ENCODE peak calls at places on chromosome 6, in ten cellular contexts. V is OCI-LY7; C is mammary epithelial cell; L is CD8-positive, alpha-beta T cell; Y is heart right ventricle; N is Peyer's patch; B is breast epithelium; F is IMR-90; U is transverse colon; E is SK-N-SH. M is an unnamed sample. For H3K4me1, the result is how much of the 10 kb centered on the place peaks cover.

GRCh38 chr6:33317418-33317667 is 201 bp downstream of the ZBTB22 start:
- DNase-seq in F (no peak), C (no peak), E (peak), V (no peak), N (no peak), Y (no peak), U (no peak), B (no peak), L (no peak), M (no peak)

GRCh38 chr6:109769213-109769612 is 78.1 kb downstream of the FIG4 start:
- DNase-seq in B (no peak), Y (no peak), U (no peak), N (no peak), C (no peak), F (no peak), L (no peak), E (no peak), V (peak), M (no peak)

GRCh38 chr6:81985191-81985590 is 232.7 kb upstream of the TENT5A start:
- DNase-seq in F (peak), U (no peak), V (no peak), L (no peak), Y (no peak), E (no peak), N (no peak), C (no peak), B (no peak), M (no peak)

GRCh38 chr6:122416825-122417224 is 17.4 kb downstream of the HSF2 start:
- DNase-seq in B (no peak), E (no peak), V (no peak), N (no peak), C (no peak), L (no peak), Y (no peak), F (no peak), U (no peak), M (no peak)

GRCh38 chr6:109461733-109462526 is 6.4 kb upstream of the MICAL1 start:
- DNase-seq in E (no peak), B (no peak), C (peak), V (no peak), U (no peak), L (no peak), Y (no peak), N (no peak), F (no peak), M (no peak)

GRCh38 chr6:17884501-17885039 is 102.9 kb downstream of the KIF13A start:
- DNase-seq in Y (no peak), F (no peak), E (no peak), N (no peak), U (no peak), B (no peak), C (no peak), V (no peak), L (no peak), M (no peak)

GRCh38 chr6:17354700-17355403 is 38.5 kb upstream of the CAP2 start:
- DNase-seq in U (no peak), V (peak), N (no peak), L (no peak), B (no peak), F (peak), E (no peak), C (no peak), Y (no peak), M (no peak)

GRCh38 chr6:79949235-79949634 is 1.9 kb upstream of the ELOVL4 start:
- DNase-seq in N (peak), C (peak), Y (no peak), B (no peak), L (peak), E (peak), V (peak), F (peak), U (peak), M (peak)

GRCh38 chr6:74534485-74535211 is 671.2 kb downstream of the COL12A1 start:
- DNase-seq in V (no peak), F (peak), U (no peak), C (peak), L (no peak), Y (no peak), N (no peak), B (no peak), E (no peak), M (no peak)

GRCh38 chr6:53315086-53315724 is 33.5 kb downstream of the ELOVL5 start:
- DNase-seq in V (no peak), C (no peak), U (no peak), Y (no peak), N (no peak), F (no peak), L (no peak), E (no peak), B (no peak), M (no peak)
- H3K4me1 ChIP-seq in V (half or more), C (under half), U (under half), Y (half or more), N (under half), F (under half), L (under half), E (under half), B (under half), M (half or more)

DNA sequence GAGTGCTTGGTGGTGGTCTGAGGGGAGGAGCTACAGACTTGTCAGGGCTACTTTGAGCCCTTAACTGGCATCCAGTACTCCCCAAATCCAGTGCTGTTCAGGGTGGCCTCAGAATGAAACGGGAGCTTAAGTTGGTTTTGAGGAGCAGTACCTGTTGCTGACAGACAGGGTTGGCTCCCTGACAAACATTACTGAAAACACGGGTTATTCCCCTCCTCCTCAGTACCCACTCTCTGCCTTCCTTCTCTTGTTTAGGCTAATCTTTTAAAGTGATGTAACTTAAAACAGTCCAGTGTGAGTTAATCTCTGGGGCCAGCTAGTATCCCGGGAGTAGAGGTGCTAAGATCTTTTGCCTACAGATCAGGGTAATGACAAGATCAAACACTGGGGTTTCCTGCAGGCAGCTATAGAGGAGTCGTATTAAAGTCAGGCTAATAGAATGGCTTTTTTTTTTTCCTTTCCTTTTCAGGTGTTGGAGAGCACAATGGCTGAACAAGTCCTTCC is 3.7 kb downstream of the TNFAIP3 start:
- DNase-seq in E (no peak), U (no peak), B (no peak), N (no peak), L (no peak), V (peak), Y (no peak), F (peak), C (peak), M (peak)
- H3K27ac ChIP-seq in E (no peak), U (peak), B (peak), N (peak), L (peak), V (peak), Y (peak), F (no peak), C (peak), M (peak)

DNA sequence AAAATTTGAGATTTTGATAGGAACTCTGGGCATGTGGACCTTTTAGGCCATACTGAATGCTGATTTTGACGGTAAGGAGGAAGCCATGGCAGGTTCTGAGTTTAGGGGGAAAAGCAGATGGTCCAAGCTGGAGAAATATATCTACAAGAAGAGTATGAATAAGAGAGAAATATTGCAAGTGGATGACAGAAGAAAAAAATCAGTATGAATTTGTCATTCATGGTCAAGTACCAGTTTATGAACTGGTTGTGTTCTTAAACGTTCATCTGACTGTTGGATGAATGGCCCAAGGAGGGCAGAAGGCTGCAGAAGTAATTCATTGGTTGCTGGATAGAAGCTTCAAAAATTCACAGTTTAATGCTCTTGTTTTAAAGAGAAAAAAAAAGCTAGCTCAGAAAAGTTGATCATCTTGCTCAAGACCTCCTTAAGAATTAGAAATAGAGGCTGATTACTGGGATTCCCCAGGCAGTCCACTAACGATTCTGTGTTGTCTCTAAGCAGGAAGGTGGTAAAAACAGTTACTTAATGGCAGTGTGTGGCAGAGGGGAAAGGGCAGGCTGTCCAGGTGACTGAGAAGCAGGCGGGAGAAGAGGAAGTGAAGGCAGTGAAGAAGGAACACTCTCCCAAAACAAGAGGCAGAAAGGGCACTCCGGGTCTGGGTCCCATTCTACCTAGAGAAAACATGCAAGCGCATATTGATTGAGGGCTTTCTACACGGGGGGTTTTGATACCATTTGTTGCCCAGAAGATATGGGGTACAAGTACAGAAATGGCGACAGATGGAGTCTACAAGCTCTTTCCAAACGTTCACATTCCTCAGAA is 2.0 kb upstream of the DUSP22 start:
- DNase-seq in B (no peak), N (peak), E (no peak), F (no peak), U (no peak), L (no peak), Y (no peak), C (no peak), V (peak), M (no peak)
- H3K4me1 ChIP-seq in B (under half), N (under half), E (under half), F (under half), U (under half), L (under half), Y (under half), C (under half), V (half or more), M (under half)

GRCh38 chr6:125477849-125478248 is 176.1 kb upstream of the HDDC2 start:
- DNase-seq in E (no peak), B (no peak), F (no peak), V (no peak), Y (no peak), N (no peak), U (no peak), C (no peak), L (no peak), M (no peak)
- H3K27ac ChIP-seq in E (no peak), B (no peak), F (no peak), V (no peak), Y (no peak), N (no peak), U (no peak), C (no peak), L (no peak), M (no peak)

GRCh38 chr6:77763124-77763523 is 110.3 kb downstream of the MEI4 start:
- DNase-seq in F (no peak), N (no peak), L (no peak), E (no peak), C (no peak), V (no peak), U (no peak), Y (no peak), B (no peak), M (no peak)
- H3K4me1 ChIP-seq in F (under half), N (under half), L (under half), E (under half), C (under half), V (under half), U (under half), Y (under half), B (under half), M (under half)

DNA sequence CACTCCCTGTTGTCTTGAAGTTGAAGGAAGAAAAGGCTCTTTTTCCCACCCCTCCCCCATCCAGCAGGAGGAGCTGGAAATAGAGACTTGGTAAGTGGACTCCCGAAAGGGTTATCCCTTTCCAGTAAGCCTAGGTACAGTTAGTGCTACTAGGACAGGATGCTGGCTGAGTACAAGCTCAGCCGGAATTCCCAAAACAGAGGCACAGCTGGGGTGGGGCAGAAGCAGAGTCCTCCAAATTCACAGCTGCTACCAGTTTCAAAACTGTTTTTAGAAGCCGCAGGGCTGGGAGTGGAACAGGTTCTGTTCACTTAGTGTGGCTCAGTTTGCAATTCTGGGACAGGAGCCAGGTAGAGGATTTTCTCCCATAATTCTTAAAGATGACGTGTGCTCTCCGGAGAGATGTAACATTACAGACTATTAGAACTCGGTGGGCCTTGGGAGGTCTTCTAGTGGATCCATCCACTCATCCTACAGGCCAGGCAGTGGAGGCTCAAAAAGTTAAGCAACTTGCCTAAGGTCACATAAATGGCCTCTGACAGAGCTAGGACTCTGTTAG is 19.0 kb upstream of the UTRN start:
- DNase-seq in V (no peak), E (no peak), C (no peak), L (no peak), B (peak), N (no peak), U (peak), Y (peak), F (peak), M (no peak)
- H3K27ac ChIP-seq in V (no peak), E (peak), C (no peak), L (no peak), B (peak), N (peak), U (peak), Y (peak), F (peak), M (no peak)

M was measured in naive thymus-derived CD4-positive, alpha-beta T cell.